ENCODE peak calls at places on chromosomes 5 and 9, in nine cellular contexts. X is HepG2, T is GM12892, U is suprapubic skin, R is GM23338, G is prostate gland, O is stomach, J is transverse colon, Y is breast epithelium. H is an unnamed sample.

GRCh38 chr5:147485046-147485445 is 24.8 kb downstream of the DPYSL3 start:
- DNase-seq in X (no peak), U (no peak), J (no peak), O (no peak), T (no peak), R (no peak), Y (no peak), G (no peak), H (no peak)

GRCh38 chr5:99187611-99188010 is 258.8 kb upstream of the CHD1 start:
- DNase-seq in U (no peak), X (no peak), T (no peak), G (no peak), Y (no peak), O (no peak), J (no peak), R (no peak), H (no peak)

GRCh38 chr9:129497064-129497836 is 123.7 kb downstream of the C9orf50 start:
- DNase-seq in T (no peak), Y (no peak), U (no peak), J (no peak), O (no peak), X (no peak), R (peak), G (no peak), H (no peak)

GRCh38 chr9:111622626-111623025 is 8.5 kb upstream of the DNAJC25 start:
- DNase-seq in R (no peak), T (no peak), J (no peak), X (peak), G (no peak), Y (no peak), O (peak), U (no peak), H (no peak)

GRCh38 chr5:146799235-146800015 is 79.1 kb downstream of the PPP2R2B start:
- DNase-seq in X (no peak), T (no peak), G (no peak), U (no peak), J (no peak), R (no peak), O (no peak), Y (no peak), H (no peak)

GRCh38 chr5:98796197-98796972 is 22.9 kb downstream of the RGMB start:
- DNase-seq in T (peak), Y (no peak), U (no peak), G (no peak), O (no peak), R (peak), J (peak), X (peak), H (no peak)

GRCh38 chr5:88768411-88768810 is 114.6 kb downstream of the MEF2C start:
- DNase-seq in T (no peak), X (no peak), G (no peak), O (no peak), J (no peak), R (no peak), Y (no peak), U (no peak), H (no peak)

GRCh38 chr9:112582371-112582770 is 95.7 kb downstream of the KIAA1958 start:
- DNase-seq in G (no peak), T (no peak), U (no peak), O (no peak), Y (no peak), R (no peak), J (no peak), X (no peak), H (no peak)

GRCh38 chr5:92769986-92770385 is 811.0 kb downstream of the NR2F1-AS1 start:
- DNase-seq in J (no peak), O (no peak), G (no peak), Y (no peak), X (no peak), U (no peak), T (no peak), R (no peak), H (no peak)

GRCh38 chr9:138097501-138097991 is 220.0 kb downstream of the CACNA1B start:
- DNase-seq in R (no peak), Y (peak), U (peak), T (no peak), X (no peak), J (no peak), O (peak), G (no peak), H (peak)

GRCh38 chr9:6816581-6816980 is 58.8 kb downstream of the KDM4C start:
- DNase-seq in O (no peak), X (no peak), R (no peak), G (no peak), J (no peak), T (no peak), U (no peak), Y (no peak), H (no peak)

GRCh38 chr5:172599204-172599567 is 41.9 kb upstream of the NEURL1B start:
- DNase-seq in T (no peak), X (no peak), O (no peak), J (no peak), Y (no peak), U (no peak), R (no peak), G (no peak), H (no peak)

GRCh38 chr9:89185980-89186379 is 7.4 kb upstream of the SHC3 start:
- DNase-seq in O (no peak), U (no peak), R (peak), X (no peak), Y (no peak), G (no peak), J (no peak), T (no peak), H (no peak)

GRCh38 chr5:111574316-111574715 is 62.0 kb upstream of the STARD4 start:
- DNase-seq in U (no peak), G (no peak), O (no peak), Y (no peak), J (no peak), R (no peak), T (no peak), X (no peak), H (no peak)

GRCh38 chr5:81286059-81286617 is 15.2 kb upstream of the ZCCHC9 start:
- DNase-seq in T (no peak), U (no peak), R (peak), Y (no peak), J (no peak), G (no peak), X (no peak), O (no peak), H (no peak)

GRCh38 chr5:69334793-69335268 is 2.2 kb upstream of the CCDC125 start:
- DNase-seq in Y (peak), U (peak), T (peak), J (peak), R (peak), G (peak), O (peak), X (peak), H (no peak)

GRCh38 chr9:86176468-86176867 is 77.1 kb upstream of the GOLM1 start:
- DNase-seq in U (no peak), R (no peak), X (no peak), T (no peak), O (no peak), J (no peak), Y (no peak), G (no peak), H (no peak)

GRCh38 chr5:135429326-135429725 is 17.8 kb downstream of the DCANP1 start:
- DNase-seq in Y (no peak), J (no peak), R (no peak), T (no peak), X (peak), G (no peak), O (no peak), U (no peak), H (no peak)

GRCh38 chr5:83714780-83715179 is 5.9 kb downstream of the HAPLN1 start:
- DNase-seq in R (peak), J (no peak), T (no peak), U (no peak), G (no peak), X (no peak), O (no peak), Y (no peak), H (no peak)

GRCh38 chr5:107455111-107455544 is 215.6 kb downstream of the EFNA5 start:
- DNase-seq in G (no peak), T (no peak), R (no peak), J (no peak), U (no peak), O (no peak), X (no peak), Y (no peak), H (no peak)

GRCh38 chr5:131659841-131660240 is 24.8 kb upstream of the RAPGEF6 start:
- DNase-seq in O (no peak), Y (no peak), X (no peak), G (no peak), U (no peak), T (no peak), J (no peak), R (no peak), H (no peak)

GRCh38 chr9:131578778-131579504 is 33.6 kb downstream of the PRRT1B start:
- DNase-seq in T (peak), Y (no peak), R (no peak), X (no peak), G (no peak), O (no peak), U (no peak), J (peak), H (no peak)

GRCh38 chr9:16475996-16476395 is 394.5 kb downstream of the BNC2 start:
- DNase-seq in T (no peak), Y (no peak), G (no peak), J (no peak), R (no peak), U (no peak), X (no peak), O (no peak), H (no peak)

GRCh38 chr5:139413153-139413552 is 9.3 kb upstream of the SPATA24 start:
- DNase-seq in U (no peak), R (no peak), G (no peak), T (no peak), J (no peak), O (no peak), Y (no peak), X (no peak), H (no peak)

GRCh38 chr9:132210472-132211145 is 48.8 kb downstream of the NTNG2 start:
- DNase-seq in J (no peak), G (no peak), U (no peak), T (no peak), O (no peak), R (no peak), X (no peak), Y (no peak), H (no peak)

GRCh38 chr5:91176288-91177016 is 206.7 kb downstream of the ARRDC3 start:
- DNase-seq in J (no peak), Y (no peak), R (no peak), G (no peak), X (no peak), T (no peak), O (no peak), U (no peak), H (no peak)

GRCh38 chr9:136531186-136531903 is 14.5 kb downstream of the NOTCH1 start:
- DNase-seq in R (no peak), G (no peak), Y (no peak), T (no peak), U (no peak), J (peak), O (no peak), X (no peak), H (no peak)

GRCh38 chr9:34500623-34501267 is 22.0 kb downstream of the ENHO start:
- DNase-seq in R (peak), G (peak), O (peak), J (peak), U (no peak), T (peak), X (peak), Y (peak), H (no peak)

GRCh38 chr5:151881626-151882225 is 42.9 kb downstream of the GLRA1 start:
- DNase-seq in Y (no peak), R (peak), X (peak), U (no peak), J (no peak), G (no peak), O (no peak), T (no peak), H (no peak)
- TF ChIP-seq POLR2AphosphoS5 in Y (no peak), R (no peak), X (no peak), U (no peak), J (no peak), G (no peak), O (no peak), T (no peak), H (no peak)

DNA sequence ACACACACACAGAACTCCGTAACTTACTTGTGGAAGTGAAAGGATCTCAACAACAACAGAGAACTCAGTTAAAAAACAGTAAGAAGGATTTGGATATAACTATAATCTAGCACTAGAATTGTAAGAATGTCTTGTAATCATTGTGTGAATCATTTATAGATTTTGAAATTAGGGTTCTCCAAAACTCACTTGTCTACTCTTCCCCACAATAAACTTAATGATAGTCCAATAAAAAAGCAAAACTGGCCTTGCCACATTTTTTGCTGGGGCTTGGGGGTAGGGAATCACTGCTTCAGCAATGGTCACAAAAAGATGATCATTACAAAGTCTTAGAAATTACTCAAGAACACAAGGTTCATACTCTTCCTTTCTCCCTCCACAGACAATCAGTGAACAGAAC is 8.8 kb downstream of the TBCA start:
- DNase-seq in Y (no peak), O (no peak), X (no peak), U (no peak), T (no peak), R (no peak), G (no peak), J (no peak), H (no peak)
- TF ChIP-seq POLR2AphosphoS5 in Y (no peak), O (no peak), X (no peak), U (no peak), T (no peak), R (no peak), G (peak), J (no peak), H (no peak)

GRCh38 chr9:98805506-98806272 is 1.8 kb upstream of the GALNT12 start:
- DNase-seq in X (no peak), J (no peak), T (no peak), U (no peak), O (no peak), Y (peak), R (no peak), G (peak), H (no peak)
- TF ChIP-seq POLR2AphosphoS5 in X (no peak), J (peak), T (no peak), U (no peak), O (peak), Y (no peak), R (no peak), G (peak), H (no peak)

DNA sequence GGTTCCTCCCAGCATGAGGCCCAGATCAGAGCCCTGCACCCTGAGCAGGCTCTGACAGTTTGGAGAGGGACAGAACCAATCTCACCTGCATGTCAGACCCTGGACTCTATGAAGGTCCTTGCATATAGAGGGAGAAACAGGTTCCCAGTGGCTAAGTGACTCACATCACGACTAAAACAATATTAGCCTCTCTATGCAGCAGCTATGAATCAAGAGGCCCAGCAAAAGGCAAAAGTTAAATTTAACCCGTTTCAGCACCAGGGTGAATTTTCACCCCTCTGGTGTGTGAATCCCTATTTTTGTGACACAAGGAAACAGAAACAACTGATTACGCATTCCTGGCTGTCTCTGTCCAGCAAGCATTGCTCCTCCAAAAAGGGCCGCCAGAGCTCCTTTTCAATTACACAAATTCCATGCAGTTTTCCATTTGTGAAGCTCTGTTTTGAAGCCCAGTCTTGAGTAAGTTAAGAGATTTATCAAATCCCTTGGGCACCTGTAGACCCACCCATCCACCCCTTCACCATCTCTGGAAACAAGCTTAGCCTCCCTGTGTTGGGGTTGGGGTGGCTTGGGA is 136.6 kb downstream of the GABBR2 start:
- DNase-seq in T (no peak), J (no peak), Y (no peak), G (no peak), U (no peak), O (no peak), R (no peak), X (no peak), H (no peak)
- TF ChIP-seq POLR2AphosphoS5 in T (no peak), J (no peak), Y (no peak), G (no peak), U (no peak), O (no peak), R (no peak), X (no peak), H (no peak)

DNA sequence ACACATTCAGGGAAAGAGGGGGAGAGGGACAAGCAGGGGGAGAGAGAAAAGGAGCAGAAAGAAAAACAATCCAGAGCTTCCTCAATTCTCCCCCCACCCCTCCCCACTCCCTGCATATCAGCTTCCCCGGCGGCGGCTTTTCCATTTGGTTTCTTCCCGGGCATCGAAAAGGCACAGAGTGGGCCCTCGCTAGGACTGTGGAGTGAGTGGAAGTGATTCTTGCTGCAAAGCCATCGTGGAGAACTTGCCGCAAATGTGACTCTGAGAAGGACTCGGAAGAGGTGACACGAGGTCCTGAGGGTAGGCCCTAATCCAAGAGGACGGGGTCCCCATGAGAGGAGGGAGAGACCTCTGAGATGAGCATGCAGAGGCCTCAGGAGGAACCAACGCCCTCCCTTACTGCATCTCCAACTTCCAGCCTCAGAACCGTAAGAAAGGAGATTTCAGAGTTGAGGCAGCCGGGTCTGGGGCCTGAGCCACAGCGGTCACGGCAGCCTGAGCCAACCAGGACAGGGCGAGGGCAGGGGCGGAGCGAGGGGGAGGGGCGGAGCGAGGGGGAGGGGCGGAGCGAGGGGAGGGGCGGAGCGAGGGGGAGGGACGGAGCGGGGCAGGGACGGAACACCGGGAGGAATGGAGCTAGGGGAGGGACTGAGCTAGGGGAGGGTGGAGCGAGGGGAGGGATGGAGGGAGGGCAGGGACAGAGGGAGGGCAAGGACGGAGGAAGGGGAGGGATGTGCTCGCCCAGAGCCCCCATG is 21.2 kb upstream of the SARDH start:
- DNase-seq in Y (no peak), X (no peak), O (peak), U (no peak), R (peak), G (no peak), T (no peak), J (no peak), H (no peak)
- TF ChIP-seq POLR2AphosphoS5 in Y (no peak), X (no peak), O (no peak), U (no peak), R (no peak), G (no peak), T (no peak), J (no peak), H (no peak)

GRCh38 chr5:154676508-154676907 is 78.7 kb upstream of the LARP1 start:
- DNase-seq in R (no peak), T (no peak), X (no peak), G (no peak), Y (no peak), U (no peak), O (no peak), J (no peak), H (no peak)

GRCh38 chr5:154673506-154673905 is 81.7 kb upstream of the LARP1 start:
- DNase-seq in T (no peak), X (no peak), G (no peak), O (no peak), U (no peak), J (no peak), Y (no peak), R (no peak), H (no peak)

GRCh38 chr5:154677921-154678320 is 77.3 kb upstream of the LARP1 start:
- DNase-seq in T (no peak), O (no peak), Y (no peak), J (no peak), R (no peak), G (no peak), U (no peak), X (no peak), H (no peak)

GRCh38 chr5:154669402-154669801 is 85.8 kb upstream of the LARP1 start:
- DNase-seq in R (no peak), J (no peak), O (no peak), G (no peak), U (no peak), Y (no peak), X (no peak), T (no peak), H (no peak)

GRCh38 chr5:154674029-154674428 is 81.1 kb upstream of the LARP1 start:
- DNase-seq in G (no peak), X (no peak), U (no peak), Y (no peak), R (no peak), T (no peak), O (no peak), J (no peak), H (no peak)
- TF ChIP-seq POLR2AphosphoS5 in G (no peak), X (no peak), U (no peak), Y (no peak), R (no peak), T (no peak), O (no peak), J (no peak), H (no peak)

DNA sequence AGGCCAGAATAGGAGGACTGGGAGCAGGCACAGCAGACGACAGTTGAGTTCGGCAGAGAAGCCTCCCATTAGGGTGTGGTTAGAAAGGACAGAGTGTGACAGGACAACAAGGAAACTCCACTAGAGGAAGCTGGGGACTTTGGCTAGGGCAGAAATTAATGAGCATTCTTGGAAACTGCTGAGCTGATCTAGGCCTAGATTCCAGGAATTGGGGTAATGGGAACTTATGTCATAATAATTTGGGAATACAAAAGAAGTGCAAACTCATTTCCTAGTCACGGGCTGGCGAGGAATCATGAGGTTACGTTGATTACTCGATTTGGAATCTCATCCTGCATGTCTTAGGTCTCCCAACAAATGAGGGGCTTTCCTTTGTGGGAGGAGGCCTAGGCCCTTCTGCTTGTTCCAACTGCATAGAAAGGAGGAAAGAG is 144.6 kb upstream of the RPS23 start:
- DNase-seq in G (no peak), Y (no peak), R (no peak), O (no peak), T (no peak), J (peak), U (no peak), X (no peak), H (no peak)
- TF ChIP-seq POLR2AphosphoS5 in G (no peak), Y (peak), R (no peak), O (no peak), T (no peak), J (no peak), U (no peak), X (no peak), H (no peak)

GRCh38 chr9:15355669-15356068 is 48.7 kb upstream of the TTC39B start:
- DNase-seq in J (no peak), X (no peak), T (no peak), Y (no peak), O (no peak), R (peak), G (no peak), U (no peak), H (no peak)

GRCh38 chr9:15353892-15354291 is 46.9 kb upstream of the TTC39B start:
- DNase-seq in R (no peak), O (no peak), X (no peak), T (no peak), J (no peak), U (no peak), Y (no peak), G (no peak), H (no peak)

GRCh38 chr9:15361737-15362136 is 54.7 kb upstream of the TTC39B start:
- DNase-seq in G (no peak), O (no peak), U (no peak), T (no peak), R (no peak), Y (no peak), J (no peak), X (no peak), H (no peak)

GRCh38 chr9:15354713-15355112 is 47.7 kb upstream of the TTC39B start:
- DNase-seq in X (peak), Y (no peak), O (no peak), G (no peak), U (no peak), R (peak), J (no peak), T (no peak), H (no peak)

GRCh38 chr9:15357050-15357653 is 50.1 kb upstream of the TTC39B start:
- DNase-seq in Y (no peak), X (peak), T (no peak), J (peak), R (peak), G (no peak), O (peak), U (no peak), H (no peak)
- TF ChIP-seq POLR2AphosphoS5 in Y (no peak), X (no peak), T (no peak), J (no peak), R (no peak), G (no peak), O (no peak), U (no peak), H (no peak)